ENCODE peak calls at places on chromosomes 3 and 15, in four cellular contexts. Q is neuronal stem cell, T is IMR-90, Y is mesendoderm. J is an unnamed sample. For H3K4me1, the result is how much of the 10 kb centered on the place peaks cover.

GRCh38 chr15:95609096-95609495 is 721.4 kb upstream of the NR2F2 start:
- DNase-seq in Q (no peak), Y (no peak), T (peak), J (no peak)

GRCh38 chr3:180912304-180913226 is at the start of gene FXR1:
- DNase-seq in T (peak), Y (peak), Q (peak), J (peak)

GRCh38 chr3:48408823-48409281 is 21.0 kb downstream of the PLXNB1 start:
- DNase-seq in Y (no peak), Q (no peak), T (no peak), J (no peak)

GRCh38 chr15:66862111-66862815 is 160.2 kb downstream of the SMAD6 start:
- DNase-seq in Q (no peak), T (no peak), Y (peak), J (no peak)

GRCh38 chr15:88077249-88077810 is 179.2 kb downstream of the NTRK3 start:
- DNase-seq in T (no peak), Q (no peak), Y (no peak), J (no peak)

GRCh38 chr3:184713521-184713920 is 1.7 kb upstream of the MAGEF1 start:
- DNase-seq in T (no peak), Q (no peak), Y (no peak), J (no peak)

GRCh38 chr3:180888992-180889560 is 23.4 kb upstream of the FXR1 start:
- DNase-seq in T (no peak), Q (no peak), Y (peak), J (no peak)

GRCh38 chr3:110576962-110577361 is 494.7 kb upstream of the NECTIN3 start:
- DNase-seq in T (peak), Q (peak), Y (peak), J (no peak)

GRCh38 chr3:136994772-136995516 is 37.2 kb downstream of the IL20RB start:
- DNase-seq in T (peak), Y (no peak), Q (no peak), J (peak)

GRCh38 chr3:114380233-114380645 is 86.4 kb downstream of the TIGIT start:
- DNase-seq in Q (no peak), T (peak), Y (peak), J (no peak)

GRCh38 chr15:75425966-75426500 is 25.5 kb downstream of the SIN3A start:
- DNase-seq in Y (peak), T (no peak), Q (no peak), J (no peak)

GRCh38 chr15:51536965-51537574 is 85.5 kb downstream of the DMXL2 start:
- DNase-seq in Q (no peak), T (peak), Y (peak), J (peak)

GRCh38 chr3:117302448-117302847 is 592.9 kb downstream of the TUSC7 start:
- DNase-seq in Q (no peak), T (peak), Y (no peak), J (no peak)

GRCh38 chr15:95760508-95760907 is 570.0 kb upstream of the NR2F2 start:
- DNase-seq in Q (peak), Y (peak), T (no peak), J (peak)

GRCh38 chr3:32483772-32484171 is 18.9 kb downstream of the CMTM6 start:
- DNase-seq in Q (no peak), Y (no peak), T (no peak), J (no peak)

GRCh38 chr15:67543348-67543718 is 830 bp downstream of the MAP2K5 start:
- DNase-seq in Y (no peak), Q (no peak), T (peak), J (peak)

GRCh38 chr15:62087671-62088360 is 21.0 kb downstream of the C2CD4A start:
- DNase-seq in Y (no peak), T (no peak), Q (no peak), J (no peak)

GRCh38 chr3:53708001-53708621 is 138.1 kb downstream of the CHDH start:
- DNase-seq in Q (no peak), T (no peak), Y (no peak), J (no peak)

GRCh38 chr15:70495988-70496387 is 267.4 kb downstream of the UACA start:
- DNase-seq in Y (no peak), T (no peak), Q (no peak), J (no peak)

GRCh38 chr15:36177590-36178281 is 401.7 kb upstream of the CDIN1 start:
- DNase-seq in Q (no peak), T (peak), Y (no peak), J (no peak)

GRCh38 chr3:12098400-12098799 is 60.3 kb downstream of the TIMP4 start:
- DNase-seq in T (no peak), Q (no peak), Y (no peak), J (no peak)

GRCh38 chr3:58260733-58261132 is 23.1 kb downstream of the ABHD6 start:
- DNase-seq in Y (no peak), T (peak), Q (no peak), J (no peak)

GRCh38 chr3:39181408-39182335 is 10.7 kb downstream of the XIRP1 start:
- DNase-seq in Y (no peak), Q (no peak), T (no peak), J (no peak)

GRCh38 chr3:36867810-36868209 is 77.0 kb downstream of the TRANK1 start:
- DNase-seq in T (no peak), Y (peak), Q (no peak), J (no peak)

GRCh38 chr3:49724586-49724985 is 835 bp upstream of the GMPPB start:
- DNase-seq in Y (no peak), T (peak), Q (no peak), J (no peak)

GRCh38 chr3:63724987-63725386 is 72.5 kb downstream of the SNTN start:
- DNase-seq in Q (no peak), Y (peak), T (peak), J (no peak)

GRCh38 chr3:49378249-49378899 is 20.2 kb upstream of the GPX1 start:
- DNase-seq in Q (no peak), Y (peak), T (peak), J (peak)

GRCh38 chr3:31064021-31064420 is 169.6 kb upstream of the GADL1 start:
- DNase-seq in Q (no peak), Y (no peak), T (peak), J (peak)

GRCh38 chr3:189967254-189967865 is 153.3 kb downstream of the P3H2 start:
- DNase-seq in Y (peak), Q (peak), T (peak), J (peak)

GRCh38 chr3:57464011-57464410 is 80.1 kb downstream of the DNAH12 start:
- DNase-seq in Q (no peak), Y (no peak), T (no peak), J (no peak)

GRCh38 chr3:114673481-114673880 is 379.7 kb downstream of the TIGIT start:
- DNase-seq in Q (no peak), T (no peak), Y (no peak), J (no peak)

GRCh38 chr3:308597-309321 is 112.2 kb downstream of the CHL1 start:
- DNase-seq in Q (no peak), T (no peak), Y (no peak), J (no peak)

GRCh38 chr3:117695321-117695720 is 985.7 kb downstream of the TUSC7 start:
- DNase-seq in Q (no peak), T (peak), Y (no peak), J (no peak)

GRCh38 chr3:159513867-159514380 is 474.7 kb upstream of the IL12A start:
- DNase-seq in Q (no peak), Y (no peak), T (no peak), J (no peak)

DNA sequence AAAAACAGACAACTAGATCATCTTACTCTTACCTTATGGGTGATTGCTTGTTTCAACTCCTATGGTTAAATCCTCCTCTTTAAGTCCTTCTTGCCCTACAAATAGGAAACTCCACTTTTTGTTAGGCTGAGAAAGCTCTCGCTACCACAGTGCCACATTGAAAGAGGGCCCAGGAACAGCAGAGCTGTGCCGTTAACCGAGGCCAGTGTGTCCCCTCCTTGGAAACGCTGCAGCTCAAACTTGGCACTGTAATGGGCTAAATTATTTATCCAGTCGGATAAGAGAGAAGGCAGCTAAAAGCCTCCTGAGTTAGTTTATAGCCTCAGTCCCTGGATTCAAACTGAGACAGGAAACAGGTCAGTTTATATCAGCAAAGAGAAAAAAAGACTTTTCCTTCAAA is 46.1 kb downstream of the KBTBD12 start:
- DNase-seq in T (no peak), Y (no peak), Q (no peak), J (no peak)
- H3K18ac ChIP-seq in T (no peak), Y (no peak), Q (no peak), J (no peak)

GRCh38 chr3:150411971-150412370 is 3.9 kb downstream of the TSC22D2 start:
- DNase-seq in T (peak), Y (no peak), Q (no peak), J (peak)

GRCh38 chr3:150411106-150411460 is 3.0 kb downstream of the TSC22D2 start:
- DNase-seq in Q (no peak), Y (no peak), T (no peak), J (no peak)

GRCh38 chr3:150412599-150413069 is 4.5 kb downstream of the TSC22D2 start:
- DNase-seq in Q (no peak), T (peak), Y (no peak), J (no peak)

GRCh38 chr3:150414989-150415388 is 6.9 kb downstream of the TSC22D2 start:
- DNase-seq in T (peak), Y (no peak), Q (no peak), J (no peak)

DNA sequence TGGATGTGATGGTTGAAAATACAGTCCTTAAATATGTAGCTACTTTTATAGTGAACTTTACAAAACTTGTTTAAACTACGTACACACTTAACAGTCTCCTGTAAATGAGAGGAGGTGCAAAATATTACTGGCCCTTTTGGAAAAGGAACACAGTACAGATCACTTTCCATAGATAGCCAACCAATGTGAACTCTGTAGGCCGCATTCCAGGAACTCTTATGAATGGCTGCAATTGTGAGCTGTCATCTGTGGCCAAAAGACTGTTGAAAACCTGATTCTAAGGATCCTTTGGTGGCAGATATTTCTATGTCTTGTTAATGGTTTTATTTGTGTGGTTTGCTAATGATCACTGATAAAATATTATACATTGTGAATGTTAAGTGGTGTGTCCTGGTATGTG is 6.2 kb downstream of the TSC22D2 start:
- DNase-seq in Y (peak), T (peak), Q (no peak), J (no peak)
- H3K4me1 ChIP-seq in Y (under half), T (under half), Q (under half), J (under half)

GRCh38 chr15:59991919-59992318 is 12.2 kb upstream of the FOXB1 start:
- DNase-seq in T (no peak), Q (no peak), Y (no peak), J (no peak)

GRCh38 chr15:59995568-59996349 is 8.4 kb upstream of the FOXB1 start:
- DNase-seq in Y (peak), Q (peak), T (no peak), J (no peak)

GRCh38 chr15:59994855-59995557 is 9.1 kb upstream of the FOXB1 start:
- DNase-seq in Y (peak), T (no peak), Q (peak), J (no peak)

GRCh38 chr15:59993950-59994401 is 10.1 kb upstream of the FOXB1 start:
- DNase-seq in Q (peak), Y (peak), T (no peak), J (peak)

DNA sequence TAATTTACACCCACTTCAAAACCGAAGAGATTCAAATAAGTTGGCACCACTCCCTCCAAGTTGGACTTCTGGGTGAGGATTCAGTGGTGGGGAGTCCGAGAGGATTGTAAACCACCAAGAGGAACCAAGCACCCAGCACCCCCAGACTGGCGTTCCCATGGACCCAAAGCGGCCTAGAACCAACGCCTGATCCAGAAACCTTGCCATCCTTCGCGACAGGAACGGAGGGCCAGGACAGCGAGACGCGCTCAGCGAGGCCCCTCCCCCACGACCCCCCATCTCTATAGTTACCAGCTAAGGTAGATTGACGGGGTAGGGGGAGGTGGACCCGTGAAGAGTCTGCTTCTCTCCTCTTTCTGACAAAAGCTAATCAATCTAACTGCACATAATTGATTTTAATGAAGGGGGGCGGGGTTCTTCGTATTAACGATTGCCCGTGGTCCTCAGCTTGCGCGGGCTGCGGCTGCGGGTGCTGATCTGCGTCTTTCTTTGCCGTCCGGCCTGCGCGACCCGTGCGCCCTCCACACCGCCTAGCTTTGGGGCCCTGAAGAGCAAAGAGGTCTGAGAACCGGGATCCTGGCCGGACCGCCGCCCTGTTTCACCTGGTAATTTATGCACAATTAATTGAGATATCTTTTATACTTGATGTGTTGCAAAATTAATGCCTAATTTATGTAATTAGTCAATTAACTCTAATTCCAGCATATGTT is 10.9 kb upstream of the FOXB1 start:
- DNase-seq in Y (no peak), T (no peak), Q (no peak), J (no peak)
- H3K18ac ChIP-seq in Y (no peak), T (no peak), Q (peak), J (no peak)

DNA sequence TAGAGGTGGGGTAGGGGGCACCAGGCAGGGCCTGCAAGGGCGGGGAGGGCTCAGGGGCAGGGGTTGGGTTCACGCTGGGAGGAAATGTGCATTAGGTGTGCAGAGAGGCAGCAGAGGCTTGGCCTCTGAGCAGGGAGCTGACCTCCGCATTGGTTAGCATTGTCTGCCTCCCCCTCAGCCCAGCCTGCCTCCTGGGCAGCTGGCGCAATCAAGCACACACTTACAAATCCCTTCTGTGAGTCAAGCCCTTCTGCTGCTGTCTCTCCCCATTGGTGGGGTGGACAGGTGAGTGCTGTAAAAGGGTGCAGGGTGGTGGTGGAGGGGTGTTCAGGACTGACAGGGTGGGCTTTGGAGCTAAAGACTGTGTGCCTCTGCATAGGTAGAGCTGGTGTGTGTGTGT is 9.3 kb downstream of the LOXL1 start:
- DNase-seq in T (peak), Y (no peak), Q (peak), J (no peak)
- H3K4me1 ChIP-seq in T (half or more), Y (under half), Q (under half), J (under half)

GRCh38 chr15:27272446-27272845 is 301.5 kb downstream of the GABRG3 start:
- DNase-seq in T (no peak), Q (no peak), Y (no peak), J (no peak)
- H3K18ac ChIP-seq in T (no peak), Q (no peak), Y (no peak), J (no peak)

GRCh38 chr15:45361883-45362282 is 16.5 kb downstream of the GATM start:
- DNase-seq in Q (no peak), Y (no peak), T (no peak), J (no peak)
- H3K4me1 ChIP-seq in Q (under half), Y (under half), T (under half), J (under half)

J was measured in trophoblast cell.